ENCODE peak calls at places on chromosomes 11 and 22, in six cellular contexts. H, Z, D, G, L and A are unnamed samples.

GRCh38 chr11:82711648-82712047 is 22.0 kb downstream of the FAM181B start:
- DNase-seq in H (no peak), Z (no peak), D (no peak), G (no peak), L (no peak), A (no peak)

GRCh38 chr22:42185915-42186439 is 55.4 kb upstream of the CYP2D6 start:
- DNase-seq in H (no peak), Z (no peak), D (no peak), G (no peak), L (no peak), A (no peak)

GRCh38 chr11:119100246-119100959 is 1.2 kb downstream of the DPAGT1 start:
- DNase-seq in H (peak), Z (no peak), D (no peak), G (no peak), L (no peak), A (no peak)

GRCh38 chr11:115321602-115322289 is 182.5 kb downstream of the CADM1 start:
- DNase-seq in H (peak), Z (no peak), D (no peak), G (no peak), L (no peak), A (no peak)

GRCh38 chr11:46017341-46017740 is 94.9 kb downstream of the LARGE2 start:
- DNase-seq in H (no peak), Z (no peak), D (no peak), G (no peak), L (no peak), A (no peak)

GRCh38 chr11:121652982-121653381 is 200.2 kb upstream of the SORL1-AS1 start:
- DNase-seq in H (no peak), Z (no peak), D (no peak), G (peak), L (no peak), A (no peak)

GRCh38 chr11:120224386-120224785 is 13.6 kb downstream of the OAF start:
- DNase-seq in H (no peak), Z (no peak), D (no peak), G (no peak), L (no peak), A (no peak)

GRCh38 chr22:38963872-38964271 is 6.5 kb downstream of the APOBEC3A start:
- DNase-seq in H (no peak), Z (no peak), D (no peak), G (no peak), L (no peak), A (no peak)

GRCh38 chr11:100356035-100356434 is 331.1 kb upstream of the ARHGAP42 start:
- DNase-seq in H (no peak), Z (no peak), D (no peak), G (no peak), L (no peak), A (no peak)

GRCh38 chr11:43825217-43825816 is 55.3 kb upstream of the ALKBH3 start:
- DNase-seq in H (peak), Z (no peak), D (no peak), G (peak), L (peak), A (no peak)

GRCh38 chr11:116636341-116636968 is 136.3 kb downstream of the BUD13 start:
- DNase-seq in H (no peak), Z (no peak), D (no peak), G (no peak), L (no peak), A (no peak)

GRCh38 chr11:68933605-68934320 is 30.1 kb downstream of the IGHMBP2 start:
- DNase-seq in H (no peak), Z (no peak), D (no peak), G (no peak), L (no peak), A (no peak)

GRCh38 chr11:30753504-30753903 is 167.4 kb upstream of the MPPED2 start:
- DNase-seq in H (no peak), Z (no peak), D (no peak), G (no peak), L (no peak), A (no peak)

GRCh38 chr22:36965716-36966115 is 52.3 kb downstream of the CSF2RB start:
- DNase-seq in H (no peak), Z (no peak), D (no peak), G (no peak), L (no peak), A (no peak)

GRCh38 chr11:75705541-75705940 is 12.1 kb upstream of the MOGAT2 start:
- DNase-seq in H (no peak), Z (no peak), D (no peak), G (no peak), L (no peak), A (no peak)

GRCh38 chr22:31556627-31557203 is 60.4 kb downstream of the SFI1 start:
- DNase-seq in H (peak), Z (no peak), D (no peak), G (peak), L (peak), A (no peak)

GRCh38 chr11:124119103-124119502 is 3.9 kb downstream of the VWA5A start:
- DNase-seq in H (no peak), Z (no peak), D (no peak), G (no peak), L (no peak), A (no peak)

GRCh38 chr11:11988099-11988651 is 20.3 kb downstream of the DKK3 start:
- DNase-seq in H (peak), Z (no peak), D (no peak), G (no peak), L (no peak), A (no peak)

GRCh38 chr11:45610627-45611026 is 54.8 kb downstream of the CHST1 start:
- DNase-seq in H (no peak), Z (no peak), D (no peak), G (no peak), L (no peak), A (no peak)

GRCh38 chr22:21968452-21969129 is 14.0 kb downstream of the TOP3B start:
- DNase-seq in H (no peak), Z (no peak), D (no peak), G (no peak), L (no peak), A (no peak)

GRCh38 chr22:46391486-46392136 is 56.1 kb downstream of the TRMU start:
- DNase-seq in H (no peak), Z (no peak), D (no peak), G (no peak), L (no peak), A (no peak)

GRCh38 chr11:8610532-8611116 is 16.6 kb upstream of the STK33 start:
- DNase-seq in H (no peak), Z (no peak), D (no peak), G (no peak), L (no peak), A (no peak)

GRCh38 chr11:45578286-45578685 is 87.1 kb downstream of the CHST1 start:
- DNase-seq in H (no peak), Z (no peak), D (no peak), G (no peak), L (peak), A (no peak)

GRCh38 chr11:2428322-2428795 is 16.0 kb downstream of the TRPM5 start:
- DNase-seq in H (peak), Z (peak), D (peak), G (peak), L (peak), A (peak)

GRCh38 chr11:10298342-10298741 is 4.3 kb upstream of the SBF2 start:
- DNase-seq in H (peak), Z (no peak), D (no peak), G (no peak), L (peak), A (no peak)

GRCh38 chr22:29152381-29153138 is 53.1 kb upstream of the EMID1 start:
- DNase-seq in H (no peak), Z (no peak), D (no peak), G (no peak), L (no peak), A (peak)

GRCh38 chr11:60724420-60724819 is at the start of gene MS4A18:
- DNase-seq in H (no peak), Z (no peak), D (no peak), G (no peak), L (no peak), A (no peak)